ENCODE peak calls at places on chromosomes 16 and 17, in eight cellular contexts. C is activated CD8-positive, alpha-beta T cell treated with anti-CD3 and anti-CD28 coated beads for 36 hours; U is lung; Z is H1; Q is lower lobe of right lung; L is fibroblast of lung; V is WTC11; T is MCF 10A. J is an unnamed sample.

GRCh38 chr16:66899310-66899944 is 19.1 kb downstream of the PDP2 start:
- DNase-seq in V (no peak), T (no peak), Z (no peak), C (no peak), Q (peak), L (peak), U (no peak), J (no peak)

GRCh38 chr16:89971495-89972243 is 23.1 kb downstream of the DEF8 start:
- DNase-seq in T (no peak), Z (no peak), Q (peak), C (no peak), V (peak), U (no peak), L (peak), J (no peak)

GRCh38 chr16:6160871-6161270 is 1063.3 kb upstream of the EEF2KMT start:
- DNase-seq in C (no peak), L (peak), U (no peak), T (no peak), Q (no peak), Z (no peak), V (no peak), J (no peak)

GRCh38 chr17:82276951-82277350 is 3.5 kb upstream of the CSNK1D start:
- DNase-seq in L (no peak), U (no peak), Q (no peak), Z (no peak), C (no peak), T (no peak), V (no peak), J (no peak)

GRCh38 chr17:63686138-63686685 is 13.7 kb downstream of the LIMD2 start:
- DNase-seq in V (no peak), L (no peak), Z (no peak), T (no peak), C (no peak), Q (no peak), U (no peak), J (no peak)

GRCh38 chr16:30949655-30950515 is 1.0 kb downstream of the ORAI3 start:
- DNase-seq in Z (peak), L (peak), Q (peak), U (peak), T (peak), C (peak), V (peak), J (no peak)

GRCh38 chr17:34620458-34620857 is 41.1 kb downstream of the TMEM132E start:
- DNase-seq in T (no peak), U (no peak), C (no peak), V (no peak), Z (no peak), L (no peak), Q (no peak), J (no peak)

GRCh38 chr17:49523706-49524472 is 28.8 kb downstream of the NGFR start:
- DNase-seq in Q (no peak), L (no peak), T (peak), U (no peak), Z (peak), C (peak), V (peak), J (peak)

GRCh38 chr16:82082543-82083244 is 47.6 kb downstream of the HSD17B2 start:
- DNase-seq in L (peak), C (peak), Z (no peak), U (no peak), V (no peak), T (peak), Q (no peak), J (no peak)

GRCh38 chr16:80803341-80804060 is 897 bp downstream of the CDYL2 start:
- DNase-seq in Z (peak), Q (peak), U (peak), V (peak), T (no peak), L (peak), C (peak), J (peak)

GRCh38 chr17:35423761-35424160 is 8.5 kb downstream of the SLFN12 start:
- DNase-seq in Z (no peak), Q (no peak), C (no peak), L (peak), U (no peak), T (peak), V (no peak), J (no peak)

GRCh38 chr17:40854175-40854814 is 12.7 kb downstream of the KRT12 start:
- DNase-seq in U (no peak), L (peak), Z (no peak), V (no peak), T (peak), Q (no peak), C (no peak), J (no peak)

GRCh38 chr17:52923658-52924057 is 765.1 kb upstream of the CA10 start:
- DNase-seq in U (no peak), Q (no peak), T (no peak), V (no peak), Z (no peak), C (no peak), L (no peak), J (no peak)

GRCh38 chr17:21215935-21216334 is 2.0 kb upstream of the TMEM11 start:
- DNase-seq in T (peak), Q (no peak), U (no peak), Z (no peak), L (peak), V (no peak), C (peak), J (no peak)

GRCh38 chr16:986925-987581 is 5.5 kb downstream of the SOX8 start:
- DNase-seq in T (no peak), V (no peak), U (no peak), Z (no peak), C (no peak), L (no peak), Q (no peak), J (no peak)

DNA sequence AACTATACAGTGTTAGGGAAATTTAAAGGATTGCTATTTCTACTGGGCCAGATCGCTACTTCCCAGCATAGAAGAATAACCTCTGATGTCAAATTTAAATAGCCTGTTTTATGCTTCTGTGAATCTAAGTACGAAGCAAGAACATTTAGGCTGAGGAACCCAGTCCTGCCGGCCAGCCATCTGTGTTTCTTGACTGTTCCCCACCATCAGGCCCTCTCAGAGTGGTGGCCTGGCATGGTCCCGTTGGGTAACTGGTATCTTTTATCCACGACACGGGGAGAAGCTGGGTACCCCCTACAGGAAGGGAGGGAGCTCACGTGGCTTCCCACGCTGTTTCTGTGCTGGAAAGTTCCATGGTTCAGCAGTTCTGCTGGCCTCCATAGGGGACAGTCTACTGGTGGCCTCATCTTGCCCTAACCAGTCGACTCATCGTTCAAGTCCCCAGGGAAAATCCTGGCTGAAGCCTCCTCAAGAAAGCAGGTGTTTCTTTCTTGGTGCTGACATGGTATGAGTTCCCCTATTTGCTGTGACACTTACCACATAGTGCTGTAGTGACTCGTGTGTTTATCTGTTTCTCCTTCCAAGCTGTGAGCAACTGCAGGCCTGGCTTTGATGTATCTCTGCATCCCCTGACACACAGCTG is 201.7 kb upstream of the NLRP1 start:
- DNase-seq in V (no peak), L (peak), Z (no peak), C (no peak), T (no peak), Q (no peak), U (no peak), J (no peak)
- TF ChIP-seq CTCF in V (no peak), L (no peak), Z (no peak), C (no peak), T (no peak), Q (no peak), U (no peak), J (no peak)

GRCh38 chr17:78766743-78767294 is 15.3 kb downstream of the CYTH1 start:
- DNase-seq in L (no peak), T (no peak), C (no peak), U (no peak), V (no peak), Q (no peak), Z (no peak), J (no peak)
- TF ChIP-seq CTCF in L (no peak), T (no peak), C (no peak), U (no peak), V (no peak), Q (no peak), Z (no peak), J (no peak)

GRCh38 chr17:38885728-38886642 is 16.1 kb downstream of the LASP1 start:
- DNase-seq in V (no peak), Z (no peak), C (no peak), U (no peak), Q (no peak), T (no peak), L (peak), J (no peak)

GRCh38 chr17:38886643-38887010 is 16.8 kb downstream of the LASP1 start:
- DNase-seq in Q (no peak), T (no peak), L (no peak), U (no peak), C (no peak), V (no peak), Z (no peak), J (no peak)

GRCh38 chr17:38885044-38885727 is 15.3 kb downstream of the LASP1 start:
- DNase-seq in C (no peak), Z (no peak), U (no peak), L (no peak), T (no peak), Q (no peak), V (no peak), J (no peak)

GRCh38 chr17:38881600-38882191 is 11.8 kb downstream of the LASP1 start:
- DNase-seq in Z (no peak), T (no peak), V (no peak), U (peak), C (peak), L (peak), Q (peak), J (no peak)

DNA sequence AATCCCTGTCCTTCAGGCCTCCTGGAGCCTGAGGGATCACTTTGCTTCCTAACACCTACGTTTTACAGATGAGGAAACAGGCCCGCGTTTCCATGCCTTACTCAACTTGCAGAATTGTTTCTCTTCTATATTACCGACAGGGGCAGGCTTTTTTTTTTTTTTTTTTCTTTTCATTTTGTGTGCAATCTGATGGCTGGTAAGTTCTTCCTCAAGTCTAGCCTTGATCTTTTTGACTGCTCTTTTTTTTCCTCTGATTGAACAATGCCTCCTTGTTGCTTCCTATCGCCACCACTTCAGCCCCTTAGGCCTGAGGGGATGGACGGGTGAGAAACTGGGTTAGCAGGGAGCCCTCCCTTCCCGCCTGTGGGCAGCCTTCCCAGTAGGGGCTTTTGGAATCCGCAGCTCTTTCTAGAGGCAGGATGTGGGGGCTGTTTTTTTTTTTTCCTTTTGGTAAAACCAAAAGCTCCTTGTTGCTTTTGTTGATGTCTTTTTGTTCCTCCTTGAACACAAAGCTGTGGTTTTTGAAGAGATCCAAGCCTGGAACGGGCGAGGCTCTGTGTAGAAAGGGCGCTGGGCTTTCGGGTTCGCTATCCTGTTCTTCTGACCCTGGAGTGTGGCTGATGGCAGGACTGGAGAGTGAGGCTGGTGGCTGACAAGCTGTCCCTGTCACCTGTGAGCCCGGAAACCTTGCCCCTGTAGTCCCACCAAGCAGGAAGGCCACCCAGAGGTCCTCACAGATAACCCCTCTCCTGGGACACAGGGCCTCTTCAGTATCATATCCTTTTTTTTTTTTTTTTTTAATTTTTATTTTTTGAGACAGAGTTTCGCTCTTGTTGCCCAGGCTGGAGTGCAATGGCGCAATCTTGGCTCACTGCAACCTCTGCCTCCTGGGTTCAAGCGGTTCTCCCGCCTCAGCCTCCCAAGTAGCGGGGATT is 14.0 kb downstream of the LASP1 start:
- DNase-seq in U (no peak), Q (no peak), T (no peak), Z (peak), C (no peak), L (peak), V (no peak), J (no peak)
- TF ChIP-seq CTCF in U (no peak), Q (peak), T (no peak), Z (no peak), C (peak), L (no peak), V (no peak), J (no peak)

GRCh38 chr16:85522517-85522841 is 90.6 kb upstream of the GSE1 start:
- DNase-seq in Q (no peak), C (no peak), U (no peak), L (no peak), Z (no peak), V (no peak), T (no peak), J (no peak)
- TF ChIP-seq CTCF in Q (no peak), C (no peak), U (no peak), L (no peak), Z (no peak), V (no peak), T (no peak), J (no peak)

GRCh38 chr17:8103549-8103948 is 14.8 kb downstream of the ALOXE3 start:
- DNase-seq in L (no peak), V (no peak), Z (no peak), T (peak), C (no peak), Q (no peak), U (no peak), J (no peak)

GRCh38 chr17:8108972-8109668 is 9.2 kb downstream of the ALOXE3 start:
- DNase-seq in L (no peak), U (no peak), V (peak), Q (no peak), T (no peak), C (no peak), Z (peak), J (no peak)

GRCh38 chr17:8104911-8105310 is 13.4 kb downstream of the ALOXE3 start:
- DNase-seq in U (no peak), T (no peak), C (no peak), Z (no peak), Q (no peak), L (no peak), V (no peak), J (no peak)

GRCh38 chr17:8109669-8110455 is 8.5 kb downstream of the ALOXE3 start:
- DNase-seq in L (peak), C (peak), Q (peak), T (peak), U (no peak), V (peak), Z (peak), J (peak)

DNA sequence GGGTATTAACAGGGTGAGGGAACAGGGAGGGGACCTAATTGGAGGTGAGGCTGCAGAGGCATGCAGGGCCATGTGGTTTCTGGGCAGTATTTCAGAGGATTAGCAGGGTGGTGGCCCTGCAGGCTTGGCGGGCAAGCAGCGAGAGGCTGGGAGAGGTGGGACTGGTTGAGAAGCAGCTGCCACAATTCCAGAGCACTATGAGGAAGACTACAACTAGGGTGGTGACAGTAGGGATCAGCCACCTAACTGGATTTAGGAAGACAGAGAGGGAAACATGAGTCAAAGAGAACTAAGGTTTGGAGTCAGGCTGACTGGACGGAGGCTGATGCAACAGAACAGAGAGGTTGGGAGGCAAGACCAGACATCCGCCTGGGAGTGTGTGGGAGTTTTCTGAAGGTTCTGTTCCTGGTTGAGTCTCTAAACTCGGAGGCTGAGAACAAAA is 12.3 kb downstream of the ALOXE3 start:
- DNase-seq in T (peak), Q (no peak), C (no peak), L (no peak), Z (no peak), U (no peak), V (no peak), J (no peak)
- TF ChIP-seq CTCF in T (no peak), Q (no peak), C (no peak), L (no peak), Z (no peak), U (no peak), V (no peak), J (no peak)

DNA sequence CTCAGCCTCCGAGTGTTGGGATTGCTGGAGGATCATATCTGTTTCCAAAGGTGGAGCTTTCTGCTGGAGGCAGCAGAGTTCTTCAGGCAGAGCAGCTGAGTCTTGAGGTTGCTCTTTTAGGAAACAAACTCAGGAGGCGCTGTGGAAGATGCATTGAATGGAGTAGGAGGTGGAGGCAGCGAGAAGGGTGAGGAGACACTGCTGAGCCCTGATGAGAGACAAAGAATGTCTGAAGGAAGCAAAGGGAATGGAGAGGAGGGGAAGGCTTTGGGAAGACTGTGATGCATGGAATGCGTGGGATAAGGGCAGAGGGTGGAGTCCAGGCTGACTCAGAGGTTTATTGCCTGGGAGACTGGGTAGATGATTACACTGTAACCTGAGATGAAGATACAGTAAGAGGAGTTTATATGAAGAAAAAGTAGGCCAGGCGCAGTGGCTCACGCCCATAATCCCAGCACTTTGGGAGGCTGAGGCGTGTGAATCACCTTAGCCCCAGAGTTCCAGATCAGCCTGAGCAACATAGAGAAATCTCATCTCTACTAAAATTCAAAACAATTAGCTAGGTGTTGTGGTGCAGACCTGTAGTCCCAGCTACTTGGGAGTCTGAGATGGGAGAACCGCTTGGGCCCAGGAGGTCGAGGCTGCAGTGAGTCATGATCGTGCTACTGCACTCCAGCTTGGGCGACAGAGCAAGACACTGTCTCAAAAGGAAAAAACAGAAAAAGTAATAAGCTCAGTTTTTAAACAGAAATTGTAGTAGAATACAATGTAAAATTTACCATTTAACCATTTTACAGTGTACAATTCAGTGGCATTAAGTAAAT is 17.8 kb upstream of the TMEM219 start:
- DNase-seq in U (peak), Z (no peak), C (no peak), L (peak), T (peak), Q (no peak), V (peak), J (no peak)
- TF ChIP-seq CTCF in U (no peak), Z (peak), C (no peak), L (peak), T (no peak), Q (peak), V (no peak), J (no peak)

DNA sequence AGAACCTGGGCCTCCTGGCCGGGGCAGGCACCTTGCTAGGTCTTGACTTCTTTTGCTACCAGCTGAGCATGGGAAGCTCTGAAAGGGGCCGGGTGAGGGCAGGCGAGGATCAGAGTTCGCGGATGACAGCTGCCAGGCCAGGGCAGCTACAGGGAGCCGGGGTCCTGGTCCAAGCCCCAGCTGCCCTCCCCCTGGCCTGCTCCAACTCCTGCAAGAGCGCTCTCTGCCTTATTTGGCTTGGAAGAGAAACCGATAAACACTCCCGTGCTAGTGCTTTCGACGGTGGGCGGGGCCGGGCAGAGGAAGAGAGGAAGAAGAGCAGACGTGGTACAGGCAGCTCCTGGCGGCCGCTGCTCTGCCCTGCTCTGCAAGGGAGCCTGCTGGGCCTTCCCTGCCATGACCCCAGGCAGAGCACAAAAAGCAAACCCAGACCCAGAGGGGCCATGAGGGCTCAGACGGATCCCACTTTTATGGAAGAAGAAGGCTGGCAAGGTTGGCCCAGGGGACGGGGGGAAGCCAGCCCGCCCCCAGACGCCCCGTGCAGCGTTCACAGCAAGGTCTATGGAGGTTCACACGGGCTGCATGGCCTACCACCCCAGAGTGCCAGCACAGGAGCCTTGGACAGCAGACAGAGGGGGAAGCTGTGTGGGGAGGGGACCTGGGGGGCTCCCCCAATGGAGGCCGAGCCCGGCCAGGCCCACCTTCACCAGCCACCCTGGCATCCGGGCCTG is 25.6 kb downstream of the PIEZO1 start:
- DNase-seq in C (peak), Q (peak), V (peak), U (peak), Z (no peak), L (peak), T (no peak), J (peak)
- TF ChIP-seq CTCF in C (no peak), Q (no peak), V (no peak), U (no peak), Z (peak), L (no peak), T (no peak), J (no peak)

DNA sequence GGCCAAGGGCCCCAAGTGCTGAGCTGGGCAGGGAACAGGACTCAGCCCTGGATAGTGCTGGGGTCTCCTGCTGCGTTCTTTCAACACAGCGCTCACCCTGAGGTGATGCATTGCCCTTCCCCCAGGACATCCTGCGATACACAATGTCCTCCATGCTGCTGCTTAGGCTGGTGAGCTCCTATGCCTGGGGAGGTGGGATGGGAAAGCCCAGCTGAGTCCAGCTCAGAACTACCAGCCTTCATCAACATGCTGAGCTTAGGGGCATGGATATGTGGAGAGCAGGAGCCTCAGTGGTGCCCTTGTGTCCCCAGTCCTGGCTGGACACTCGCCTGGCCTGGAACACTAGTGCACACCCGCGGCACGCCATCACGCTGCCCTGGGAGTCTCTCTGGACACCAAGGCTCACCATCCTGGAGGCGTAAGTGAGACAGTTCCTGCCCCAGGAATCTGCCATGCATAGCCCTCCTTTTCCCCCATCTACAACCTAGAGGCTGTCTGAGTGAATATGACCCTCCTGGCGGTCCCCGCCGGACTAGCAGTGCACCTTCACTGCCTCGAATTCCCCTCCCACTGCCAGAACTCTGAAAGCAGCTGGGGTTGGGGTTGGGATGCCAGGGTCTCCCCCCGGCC is 710 bp downstream of the ZACN start:
- DNase-seq in Z (no peak), Q (no peak), T (no peak), U (no peak), V (peak), L (no peak), C (peak), J (no peak)
- TF ChIP-seq CTCF in Z (no peak), Q (no peak), T (no peak), U (no peak), V (no peak), L (no peak), C (no peak), J (no peak)

J was measured in CD4-positive, alpha-beta T cell.